ENCODE peak calls at places on chromosomes 2 and 18, in six cellular contexts. One of them, this sample, is unnamed. For H3K4me1, the result is how much of the 10 kb centered on the place peaks cover.

GRCh38 chr2:200774920-200775319 is 36.8 kb upstream of the BZW1 start:
- DNase-seq in upper lobe of right lung: no peak
- DNase-seq in right atrium auricular region: no peak
- DNase-seq in tibial artery: no peak
- DNase-seq in mammary epithelial cell: no peak
- DNase-seq in A549: no peak
- DNase-seq in this sample: no peak

GRCh38 chr2:120594856-120595685 is 140.6 kb upstream of the GLI2 start:
- DNase-seq in mammary epithelial cell: peak
- DNase-seq in A549: peak
- DNase-seq in right atrium auricular region: no peak
- DNase-seq in tibial artery: no peak
- DNase-seq in upper lobe of right lung: no peak
- DNase-seq in this sample: no peak

GRCh38 chr2:231425811-231426703 is 30.5 kb downstream of the B3GNT7 start:
- DNase-seq in upper lobe of right lung: no peak
- DNase-seq in right atrium auricular region: no peak
- DNase-seq in mammary epithelial cell: peak
- DNase-seq in A549: no peak
- DNase-seq in tibial artery: no peak
- DNase-seq in this sample: peak

GRCh38 chr2:161005170-161005569 is 155.1 kb upstream of the TANK start:
- DNase-seq in right atrium auricular region: no peak
- DNase-seq in upper lobe of right lung: no peak
- DNase-seq in A549: no peak
- DNase-seq in mammary epithelial cell: peak
- DNase-seq in tibial artery: no peak
- DNase-seq in this sample: no peak

GRCh38 chr2:52558265-52558664 is 1209.3 kb upstream of the CHAC2 start:
- DNase-seq in right atrium auricular region: no peak
- DNase-seq in tibial artery: no peak
- DNase-seq in mammary epithelial cell: no peak
- DNase-seq in upper lobe of right lung: no peak
- DNase-seq in A549: no peak
- DNase-seq in this sample: no peak

GRCh38 chr2:221397179-221397578 is 174.9 kb downstream of the EPHA4 start:
- DNase-seq in tibial artery: no peak
- DNase-seq in mammary epithelial cell: peak
- DNase-seq in upper lobe of right lung: no peak
- DNase-seq in right atrium auricular region: no peak
- DNase-seq in A549: no peak
- DNase-seq in this sample: no peak

GRCh38 chr2:220034356-220035121 is 407.1 kb downstream of the SLC4A3 start:
- DNase-seq in tibial artery: no peak
- DNase-seq in A549: no peak
- DNase-seq in right atrium auricular region: no peak
- DNase-seq in upper lobe of right lung: no peak
- DNase-seq in mammary epithelial cell: peak
- DNase-seq in this sample: peak

GRCh38 chr2:241608881-241609280 is 28.1 kb downstream of the THAP4 start:
- DNase-seq in upper lobe of right lung: no peak
- DNase-seq in A549: no peak
- DNase-seq in right atrium auricular region: no peak
- DNase-seq in mammary epithelial cell: no peak
- DNase-seq in tibial artery: no peak
- DNase-seq in this sample: no peak

GRCh38 chr18:7980661-7981060 is 413.5 kb downstream of the PTPRM start:
- DNase-seq in right atrium auricular region: no peak
- DNase-seq in A549: no peak
- DNase-seq in mammary epithelial cell: no peak
- DNase-seq in tibial artery: peak
- DNase-seq in upper lobe of right lung: no peak
- DNase-seq in this sample: no peak

GRCh38 chr2:85277416-85278158 is 50.2 kb downstream of the TGOLN2 start:
- DNase-seq in upper lobe of right lung: no peak
- DNase-seq in A549: no peak
- DNase-seq in right atrium auricular region: no peak
- DNase-seq in tibial artery: no peak
- DNase-seq in mammary epithelial cell: peak
- DNase-seq in this sample: peak

GRCh38 chr2:129709030-129709955 is 270.2 kb upstream of the RAB6C start:
- DNase-seq in right atrium auricular region: no peak
- DNase-seq in tibial artery: no peak
- DNase-seq in mammary epithelial cell: no peak
- DNase-seq in upper lobe of right lung: no peak
- DNase-seq in A549: no peak
- DNase-seq in this sample: no peak

GRCh38 chr2:219418570-219419189 is 503 bp downstream of the DES start:
- DNase-seq in tibial artery: no peak
- DNase-seq in right atrium auricular region: no peak
- DNase-seq in upper lobe of right lung: no peak
- DNase-seq in mammary epithelial cell: no peak
- DNase-seq in A549: no peak
- DNase-seq in this sample: no peak

DNA sequence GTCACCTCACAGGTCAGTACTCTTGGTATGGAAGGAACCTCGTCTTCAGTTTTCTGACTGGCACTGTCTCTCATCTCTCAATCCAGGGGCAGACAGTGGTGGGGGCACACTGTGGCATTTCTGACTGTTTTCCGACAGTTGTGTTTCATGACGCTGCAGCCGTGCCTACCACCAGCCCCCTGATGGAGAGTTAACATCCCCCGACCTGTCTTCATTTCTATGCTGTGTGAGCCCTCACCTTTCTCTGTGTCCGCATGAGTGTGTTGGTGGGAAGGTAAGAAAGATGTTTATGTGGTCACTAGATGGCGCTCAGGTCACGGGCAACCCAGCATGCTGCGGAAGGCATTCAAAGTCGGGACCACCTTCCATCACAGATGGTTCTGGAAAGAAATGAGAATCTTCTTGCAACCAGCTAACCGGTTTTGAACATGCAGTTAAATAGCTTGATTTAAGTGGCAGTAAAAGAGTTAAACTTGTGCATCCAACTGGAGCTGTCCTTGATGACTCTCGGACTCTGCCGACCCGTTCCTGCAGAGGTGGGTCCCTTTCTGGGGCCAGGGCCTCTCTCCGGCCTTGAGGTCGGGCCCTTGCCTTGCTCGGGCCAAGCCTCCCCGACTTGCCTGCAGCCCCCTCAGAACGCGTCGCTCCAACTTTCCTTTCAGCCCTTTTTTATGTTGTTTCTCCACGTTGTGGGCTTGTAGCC is 92.4 kb downstream of the DYSF start:
- DNase-seq in upper lobe of right lung: peak
- DNase-seq in mammary epithelial cell: peak
- DNase-seq in right atrium auricular region: no peak
- DNase-seq in tibial artery: no peak
- DNase-seq in A549: peak
- DNase-seq in this sample: peak
- H3K4me3 ChIP-seq in upper lobe of right lung: peak
- H3K4me3 ChIP-seq in mammary epithelial cell: no peak
- H3K4me3 ChIP-seq in right atrium auricular region: no peak
- H3K4me3 ChIP-seq in tibial artery: no peak
- H3K4me3 ChIP-seq in A549: peak
- H3K4me3 ChIP-seq in this sample: no peak

GRCh38 chr2:113672297-113672696 is 45.2 kb downstream of the RABL2A start:
- DNase-seq in right atrium auricular region: no peak
- DNase-seq in mammary epithelial cell: no peak
- DNase-seq in A549: no peak
- DNase-seq in upper lobe of right lung: no peak
- DNase-seq in tibial artery: no peak
- DNase-seq in this sample: no peak
- H3K4me1 ChIP-seq in right atrium auricular region: under half
- H3K4me1 ChIP-seq in mammary epithelial cell: under half
- H3K4me1 ChIP-seq in A549: under half
- H3K4me1 ChIP-seq in upper lobe of right lung: under half
- H3K4me1 ChIP-seq in tibial artery: under half
- H3K4me1 ChIP-seq in this sample: under half

GRCh38 chr18:55862693-55863485 is 274.9 kb upstream of the TCF4 start:
- DNase-seq in right atrium auricular region: no peak
- DNase-seq in mammary epithelial cell: no peak
- DNase-seq in A549: no peak
- DNase-seq in tibial artery: no peak
- DNase-seq in upper lobe of right lung: no peak
- DNase-seq in this sample: no peak
- H3K4me3 ChIP-seq in right atrium auricular region: no peak
- H3K4me3 ChIP-seq in mammary epithelial cell: no peak
- H3K4me3 ChIP-seq in A549: no peak
- H3K4me3 ChIP-seq in tibial artery: no peak
- H3K4me3 ChIP-seq in upper lobe of right lung: no peak
- H3K4me3 ChIP-seq in this sample: no peak

GRCh38 chr18:28110924-28111323 is 66.0 kb downstream of the CDH2 start:
- DNase-seq in A549: no peak
- DNase-seq in upper lobe of right lung: no peak
- DNase-seq in right atrium auricular region: no peak
- DNase-seq in tibial artery: no peak
- DNase-seq in mammary epithelial cell: no peak
- DNase-seq in this sample: no peak

GRCh38 chr18:28112056-28112470 is 64.9 kb downstream of the CDH2 start:
- DNase-seq in A549: peak
- DNase-seq in tibial artery: no peak
- DNase-seq in upper lobe of right lung: no peak
- DNase-seq in right atrium auricular region: no peak
- DNase-seq in mammary epithelial cell: peak
- DNase-seq in this sample: peak

GRCh38 chr18:28114472-28114871 is 62.5 kb downstream of the CDH2 start:
- DNase-seq in upper lobe of right lung: no peak
- DNase-seq in mammary epithelial cell: peak
- DNase-seq in right atrium auricular region: no peak
- DNase-seq in tibial artery: no peak
- DNase-seq in A549: peak
- DNase-seq in this sample: no peak

GRCh38 chr18:28115149-28115550 is 61.8 kb downstream of the CDH2 start:
- DNase-seq in mammary epithelial cell: peak
- DNase-seq in upper lobe of right lung: no peak
- DNase-seq in A549: peak
- DNase-seq in tibial artery: no peak
- DNase-seq in right atrium auricular region: no peak
- DNase-seq in this sample: peak

GRCh38 chr18:28113271-28114023 is 63.5 kb downstream of the CDH2 start:
- DNase-seq in upper lobe of right lung: no peak
- DNase-seq in A549: no peak
- DNase-seq in right atrium auricular region: no peak
- DNase-seq in tibial artery: no peak
- DNase-seq in mammary epithelial cell: no peak
- DNase-seq in this sample: no peak
- H3K4me1 ChIP-seq in upper lobe of right lung: under half
- H3K4me1 ChIP-seq in A549: half or more
- H3K4me1 ChIP-seq in right atrium auricular region: under half
- H3K4me1 ChIP-seq in tibial artery: under half
- H3K4me1 ChIP-seq in mammary epithelial cell: under half
- H3K4me1 ChIP-seq in this sample: half or more